ENCODE peak calls at places on chromosome 13, in seven cellular contexts. L is heart left ventricle, P is choroid plexus epithelial cell, T is colonic mucosa, W is brain microvascular endothelial cell, R is BJ, O is fibroblast of the aortic adventitia. X is an unnamed sample.

GRCh38 chr13:63463782-63464610 is 2048.3 kb upstream of the PCDH20 start:
- DNase-seq in W (no peak), T (no peak), O (no peak), R (no peak), P (no peak), L (no peak), X (peak)

GRCh38 chr13:40388617-40389016 is 277.8 kb downstream of the FOXO1 start:
- DNase-seq in T (peak), O (no peak), W (peak), P (peak), R (peak), L (no peak), X (peak)

GRCh38 chr13:51887441-51887840 is 25.7 kb downstream of the CCDC70 start:
- DNase-seq in R (no peak), T (no peak), P (no peak), W (no peak), L (no peak), O (no peak), X (no peak)

GRCh38 chr13:108342369-108343289 is 73.1 kb downstream of the TNFSF13B start:
- DNase-seq in W (peak), P (peak), T (no peak), R (no peak), L (no peak), O (peak), X (peak)

GRCh38 chr13:51625555-51626345 is 41.5 kb downstream of the WDFY2 start:
- DNase-seq in L (peak), T (no peak), R (no peak), W (no peak), O (peak), P (no peak), X (no peak)

GRCh38 chr13:97822377-97822776 is 131.1 kb upstream of the IPO5 start:
- DNase-seq in T (no peak), P (no peak), L (no peak), O (no peak), R (no peak), W (no peak), X (no peak)

GRCh38 chr13:51738226-51738905 is 65.6 kb downstream of the DHRS12 start:
- DNase-seq in T (no peak), R (no peak), L (no peak), O (no peak), P (no peak), W (no peak), X (no peak)

GRCh38 chr13:80359459-80360297 is 18.8 kb upstream of the SPRY2 start:
- DNase-seq in T (no peak), P (peak), L (no peak), O (peak), W (no peak), R (no peak), X (no peak)

GRCh38 chr13:74117207-74117705 is 16.9 kb downstream of the KLF12 start:
- DNase-seq in L (no peak), W (no peak), P (no peak), T (no peak), O (no peak), R (no peak), X (no peak)

GRCh38 chr13:73259061-73259908 is 200.5 kb downstream of the KLF5 start:
- DNase-seq in T (no peak), P (no peak), L (no peak), R (peak), O (peak), W (no peak), X (no peak)

GRCh38 chr13:26015276-26015934 is 36.4 kb downstream of the SHISA2 start:
- DNase-seq in T (no peak), L (no peak), R (no peak), W (no peak), O (no peak), P (no peak), X (peak)

GRCh38 chr13:113935081-113935511 is 38.8 kb downstream of the C13orf46 start:
- DNase-seq in W (no peak), O (no peak), L (no peak), P (no peak), R (no peak), T (no peak), X (no peak)

GRCh38 chr13:36275190-36276002 is 22.2 kb downstream of the CCDC169 start:
- DNase-seq in O (peak), R (no peak), L (no peak), T (peak), P (peak), W (peak), X (no peak)

GRCh38 chr13:44271031-44271433 is 102.6 kb upstream of the SERP2 start:
- DNase-seq in T (no peak), W (no peak), P (peak), L (no peak), O (peak), R (no peak), X (no peak)

GRCh38 chr13:51832471-51833152 is 12.4 kb downstream of the TMEM272 start:
- DNase-seq in L (peak), R (no peak), O (peak), T (no peak), W (no peak), P (peak), X (peak)

GRCh38 chr13:113763961-113764792 is 5.2 kb downstream of the TMEM255B start:
- DNase-seq in O (no peak), W (no peak), T (no peak), R (no peak), L (no peak), P (no peak), X (no peak)

GRCh38 chr13:73317140-73317539 is 258.3 kb downstream of the KLF5 start:
- DNase-seq in O (no peak), R (no peak), W (no peak), T (no peak), P (no peak), L (no peak), X (no peak)

GRCh38 chr13:52793507-52793906 is 53.9 kb upstream of the CNMD start:
- DNase-seq in W (no peak), P (no peak), R (no peak), L (no peak), T (no peak), O (no peak), X (no peak)

GRCh38 chr13:44231786-44232516 is 141.7 kb upstream of the SERP2 start:
- DNase-seq in L (no peak), R (peak), W (peak), O (peak), P (peak), T (peak), X (no peak)

GRCh38 chr13:107843281-107843680 is 372.1 kb downstream of the LIG4 start:
- DNase-seq in O (no peak), P (no peak), R (no peak), W (no peak), L (no peak), T (no peak), X (no peak)

GRCh38 chr13:40316301-40316700 is 350.1 kb downstream of the FOXO1 start:
- DNase-seq in T (no peak), O (no peak), P (no peak), L (no peak), W (no peak), R (no peak), X (no peak)

GRCh38 chr13:108154421-108154858 is 60.9 kb downstream of the LIG4 start:
- DNase-seq in R (no peak), P (peak), T (peak), W (no peak), O (no peak), L (no peak), X (no peak)

GRCh38 chr13:21567714-21568113 is 36.3 kb downstream of the MICU2 start:
- DNase-seq in O (no peak), R (no peak), W (no peak), T (no peak), P (no peak), L (no peak), X (peak)

GRCh38 chr13:65631078-65631477 is 1599.1 kb downstream of the PCDH9 start:
- DNase-seq in L (no peak), R (no peak), W (no peak), O (peak), P (no peak), T (no peak), X (no peak)

GRCh38 chr13:41299316-41300094 is 11.6 kb upstream of the NAA16 start:
- DNase-seq in T (no peak), O (no peak), P (no peak), R (no peak), W (no peak), L (no peak), X (no peak)

GRCh38 chr13:57557979-57558529 is 73.5 kb upstream of the PCDH17 start:
- DNase-seq in L (no peak), T (no peak), O (no peak), W (no peak), P (peak), R (no peak), X (no peak)

GRCh38 chr13:57832187-57832586 is 200.6 kb downstream of the PCDH17 start:
- DNase-seq in T (no peak), R (no peak), O (no peak), W (no peak), P (no peak), L (no peak), X (no peak)

GRCh38 chr13:28590450-28590849 is 68.5 kb upstream of the POMP start:
- DNase-seq in R (no peak), T (no peak), O (no peak), L (no peak), W (no peak), P (no peak), X (no peak)

GRCh38 chr13:70703755-70704154 is 595.5 kb upstream of the KLHL1 start:
- DNase-seq in T (no peak), P (no peak), W (peak), R (no peak), O (no peak), L (no peak), X (no peak)

GRCh38 chr13:28526876-28527275 is 31.9 kb upstream of the FLT1 start:
- DNase-seq in W (no peak), P (no peak), L (no peak), O (no peak), T (no peak), R (no peak), X (no peak)

GRCh38 chr13:83538636-83539035 is 343.6 kb downstream of the SLITRK1 start:
- DNase-seq in T (no peak), P (no peak), R (no peak), O (no peak), L (no peak), W (no peak), X (no peak)

GRCh38 chr13:40453666-40454030 is 212.8 kb downstream of the FOXO1 start:
- DNase-seq in P (no peak), O (no peak), W (no peak), R (no peak), T (no peak), L (no peak), X (no peak)

GRCh38 chr13:51330741-51331140 is 8.8 kb upstream of the SERPINE3 start:
- DNase-seq in T (no peak), L (no peak), P (no peak), O (peak), W (peak), R (no peak), X (peak)

DNA sequence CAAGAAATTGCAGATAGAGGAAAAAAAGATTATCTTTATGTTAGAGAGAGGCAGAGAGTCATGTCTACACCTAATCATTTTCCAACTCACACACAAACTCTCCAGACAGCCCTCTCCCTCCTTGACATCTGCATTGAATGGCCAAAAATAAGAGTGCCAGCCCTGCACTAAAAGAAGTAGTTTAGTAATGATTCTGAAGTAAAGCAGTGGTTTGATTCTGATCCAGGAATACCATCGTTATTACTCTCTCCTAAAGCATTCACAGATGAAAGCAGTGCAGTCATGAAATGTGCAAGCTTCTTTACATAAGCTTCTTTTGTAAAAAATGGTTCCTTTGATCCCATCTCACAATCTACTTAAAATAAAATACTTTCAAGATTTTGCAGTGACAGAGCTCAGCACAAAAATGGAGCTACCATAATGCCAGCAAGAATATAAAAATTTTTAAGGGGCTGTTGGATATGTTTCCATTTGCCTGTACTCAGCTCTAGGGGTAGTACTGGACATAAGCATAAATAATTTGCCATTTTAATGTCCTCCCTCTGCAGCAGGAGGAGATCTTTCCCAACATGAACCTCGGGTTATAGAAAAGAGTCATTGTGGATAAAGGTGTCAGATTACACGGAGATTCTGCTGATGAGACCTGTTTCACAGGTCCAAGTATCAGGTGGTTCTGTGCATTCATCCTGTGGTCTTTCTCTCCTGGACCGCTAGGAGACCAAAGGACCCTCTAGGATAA is 406.3 kb downstream of the DCT start:
- DNase-seq in W (peak), T (no peak), P (peak), O (peak), L (no peak), R (peak), X (no peak)
- TF ChIP-seq CTCF in W (no peak), T (no peak), P (peak), O (no peak), L (no peak), R (no peak), X (no peak)

GRCh38 chr13:76822691-76823267 is 63.4 kb downstream of the KCTD12 start:
- DNase-seq in O (peak), L (no peak), T (no peak), P (peak), W (no peak), R (no peak), X (peak)
- TF ChIP-seq CTCF in O (peak), L (peak), T (peak), P (peak), W (peak), R (peak), X (peak)

DNA sequence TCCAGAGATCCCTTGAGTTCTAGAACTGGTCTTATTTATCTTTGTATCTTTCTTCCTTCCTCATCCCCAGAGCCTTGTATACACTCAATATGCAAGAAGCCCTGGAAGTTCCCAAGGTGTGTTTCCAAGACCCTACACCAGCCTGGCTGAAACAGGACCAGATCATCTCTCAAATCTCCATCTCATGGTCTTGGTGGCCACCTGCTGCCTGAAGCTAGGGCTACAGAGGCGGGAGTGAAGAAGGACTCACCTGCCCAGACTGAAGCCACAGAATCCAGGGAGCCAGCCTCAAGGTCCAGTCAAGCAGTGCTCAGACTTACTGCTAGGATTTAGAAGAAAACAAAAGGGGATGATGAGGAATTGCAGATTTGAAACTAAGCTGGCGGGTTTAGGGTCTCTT is 6.1 kb upstream of the CYSLTR2 start:
- DNase-seq in L (no peak), W (no peak), R (no peak), O (no peak), T (no peak), P (peak), X (no peak)
- TF ChIP-seq CTCF in L (no peak), W (peak), R (no peak), O (no peak), T (peak), P (peak), X (no peak)

DNA sequence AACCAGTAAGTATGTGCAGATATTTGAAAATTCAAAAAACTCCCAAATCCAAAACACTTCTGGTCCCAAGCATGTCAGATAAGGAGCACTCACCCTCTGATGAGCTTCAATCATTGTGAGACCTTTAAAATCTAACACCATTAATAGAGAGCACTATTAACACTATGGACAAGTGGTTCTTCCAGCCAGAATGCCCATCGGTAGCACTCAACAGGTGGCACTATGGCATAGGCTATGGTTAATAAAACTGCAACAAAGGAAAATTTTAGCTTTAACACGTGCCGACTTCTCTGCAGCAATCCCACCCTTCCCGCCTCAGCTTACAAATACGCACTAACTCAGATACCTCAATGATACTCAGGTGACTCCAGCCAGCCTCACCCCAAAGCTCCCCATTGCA is 62.3 kb downstream of the COL4A2 start:
- DNase-seq in R (no peak), O (no peak), P (no peak), T (no peak), W (no peak), L (no peak), X (no peak)
- TF ChIP-seq CTCF in R (no peak), O (no peak), P (no peak), T (no peak), W (no peak), L (no peak), X (no peak)